ENCODE peak calls at places on chromosome 1, in six cellular contexts. D, L, Z, P, C and W are unnamed samples.

GRCh38 chr1:143698016-143698415 is 273.8 kb downstream of the FAM72C start:
- DNase-seq in Z (peak), P (peak), D (no peak), L (peak), C (no peak), W (no peak)

GRCh38 chr1:44276006-44276405 is 62.7 kb downstream of the DMAP1 start:
- DNase-seq in D (no peak), P (no peak), L (no peak), C (no peak), Z (no peak), W (no peak)

GRCh38 chr1:16124377-16125087 is 31.3 kb downstream of the EPHA2 start:
- DNase-seq in C (no peak), Z (no peak), L (no peak), D (peak), P (no peak), W (no peak)

GRCh38 chr1:204684551-204685235 is 845 bp downstream of the LRRN2 start:
- DNase-seq in P (peak), L (no peak), C (no peak), Z (peak), D (peak), W (peak)

GRCh38 chr1:55483523-55483922 is 268.4 kb upstream of the USP24 start:
- DNase-seq in D (no peak), L (no peak), Z (no peak), P (no peak), C (no peak), W (no peak)

GRCh38 chr1:8222789-8223188 is 95.1 kb upstream of the SLC45A1 start:
- DNase-seq in D (no peak), Z (no peak), L (no peak), C (no peak), P (no peak), W (no peak)

GRCh38 chr1:64183380-64183984 is 19.9 kb upstream of the UBE2U start:
- DNase-seq in L (no peak), Z (no peak), D (no peak), P (no peak), C (no peak), W (no peak)

GRCh38 chr1:27341525-27342252 is at the start of gene SYTL1:
- DNase-seq in L (peak), P (peak), Z (no peak), C (peak), D (no peak), W (no peak)

GRCh38 chr1:205528887-205529825 is 24.7 kb downstream of the CDK18 start:
- DNase-seq in D (peak), L (peak), Z (peak), P (peak), C (peak), W (peak)

GRCh38 chr1:154129392-154129970 is 25.4 kb downstream of the NUP210L start:
- DNase-seq in P (no peak), C (no peak), D (no peak), L (no peak), Z (no peak), W (no peak)

GRCh38 chr1:61742620-61743431 is 546 bp downstream of the PATJ start:
- DNase-seq in D (peak), C (no peak), Z (peak), P (peak), L (no peak), W (peak)

GRCh38 chr1:150516616-150517015 is 1.1 kb downstream of the FALEC start:
- DNase-seq in P (no peak), Z (no peak), D (no peak), L (no peak), C (no peak), W (no peak)
- TF ChIP-seq CTCF in P (no peak), Z (no peak), D (no peak), L (no peak), C (no peak), W (no peak)

GRCh38 chr1:100122177-100122576 is 10.6 kb downstream of the SASS6 start:
- DNase-seq in Z (no peak), L (no peak), P (no peak), D (no peak), C (no peak), W (no peak)
- H3K4me3 ChIP-seq in Z (no peak), L (no peak), P (no peak), D (no peak), C (no peak), W (no peak)

GRCh38 chr1:30982431-30982830 is 73.9 kb upstream of the SDC3 start:
- DNase-seq in L (no peak), P (no peak), Z (no peak), D (no peak), C (no peak), W (no peak)
- H3K27ac ChIP-seq in L (no peak), P (no peak), Z (no peak), D (peak), C (no peak), W (peak)

DNA sequence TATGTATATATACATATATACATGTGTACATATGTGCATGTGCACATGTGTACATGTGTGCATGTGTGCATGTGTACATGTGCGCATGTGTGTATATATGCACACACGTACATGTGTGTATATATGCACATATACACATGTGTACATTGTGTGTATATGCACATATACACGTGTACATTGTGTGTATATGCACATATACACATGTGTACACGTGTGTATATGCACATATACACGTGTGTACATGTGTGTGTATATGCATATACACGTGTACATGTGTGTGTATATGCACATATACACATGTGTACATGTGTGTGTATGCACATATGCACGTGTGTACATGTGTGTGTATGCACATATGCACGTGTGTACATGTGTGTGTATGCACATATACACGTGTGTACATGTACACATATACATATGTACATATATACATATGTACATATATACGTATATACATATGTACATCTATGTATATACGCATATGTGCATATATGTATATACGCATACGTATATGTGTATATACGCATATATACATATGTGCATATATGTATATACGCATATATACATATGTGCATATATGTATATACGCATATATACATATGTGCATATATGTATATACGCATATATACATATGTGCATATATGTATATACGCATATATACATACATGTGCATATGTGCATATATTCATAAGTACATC is 92.6 kb downstream of the LBR start:
- DNase-seq in C (no peak), L (no peak), D (no peak), P (no peak), Z (no peak), W (no peak)
- TF ChIP-seq CTCF in C (no peak), L (no peak), D (no peak), P (no peak), Z (no peak), W (no peak)

GRCh38 chr1:207427832-207428231 is 26.3 kb upstream of the CR2 start:
- DNase-seq in C (no peak), P (no peak), D (no peak), Z (no peak), L (no peak), W (no peak)

GRCh38 chr1:207431508-207431907 is 22.6 kb upstream of the CR2 start:
- DNase-seq in Z (no peak), C (no peak), P (no peak), L (no peak), D (no peak), W (no peak)

GRCh38 chr1:207429963-207430362 is 24.2 kb upstream of the CR2 start:
- DNase-seq in Z (no peak), P (no peak), L (no peak), C (no peak), D (no peak), W (no peak)

GRCh38 chr1:207428783-207429182 is 25.3 kb upstream of the CR2 start:
- DNase-seq in D (no peak), Z (no peak), L (no peak), P (no peak), C (no peak), W (no peak)

DNA sequence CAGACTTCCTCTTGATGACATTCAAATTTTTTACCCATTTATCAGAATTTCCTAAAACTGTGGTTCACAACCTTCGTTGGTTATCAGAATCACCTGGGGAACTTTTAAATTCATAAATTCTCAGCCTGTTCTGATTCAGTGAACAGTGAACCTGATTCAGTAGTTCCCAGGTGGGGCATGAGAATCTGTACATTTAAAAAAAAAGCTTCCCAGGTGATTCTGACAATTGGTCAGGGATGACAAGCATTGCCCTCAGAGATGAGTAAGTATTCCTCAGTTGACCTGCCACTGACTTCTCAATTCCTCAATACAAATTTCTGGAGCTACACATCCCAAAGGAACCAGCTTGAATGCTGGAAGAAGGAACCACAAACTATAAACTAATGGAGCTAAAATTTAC is 23.5 kb upstream of the CR2 start:
- DNase-seq in P (no peak), L (no peak), C (no peak), D (no peak), Z (no peak), W (no peak)
- H3K4me3 ChIP-seq in P (no peak), L (no peak), C (no peak), D (no peak), Z (no peak), W (no peak)

GRCh38 chr1:179971563-179972496 is 17.2 kb downstream of the CEP350 start:
- DNase-seq in P (no peak), L (no peak), Z (no peak), D (no peak), C (no peak), W (no peak)

GRCh38 chr1:179973198-179974114 is 18.8 kb downstream of the CEP350 start:
- DNase-seq in D (no peak), C (no peak), L (no peak), P (no peak), Z (no peak), W (no peak)

GRCh38 chr1:179978199-179979079 is 23.8 kb downstream of the CEP350 start:
- DNase-seq in P (no peak), L (no peak), Z (no peak), D (no peak), C (no peak), W (no peak)

DNA sequence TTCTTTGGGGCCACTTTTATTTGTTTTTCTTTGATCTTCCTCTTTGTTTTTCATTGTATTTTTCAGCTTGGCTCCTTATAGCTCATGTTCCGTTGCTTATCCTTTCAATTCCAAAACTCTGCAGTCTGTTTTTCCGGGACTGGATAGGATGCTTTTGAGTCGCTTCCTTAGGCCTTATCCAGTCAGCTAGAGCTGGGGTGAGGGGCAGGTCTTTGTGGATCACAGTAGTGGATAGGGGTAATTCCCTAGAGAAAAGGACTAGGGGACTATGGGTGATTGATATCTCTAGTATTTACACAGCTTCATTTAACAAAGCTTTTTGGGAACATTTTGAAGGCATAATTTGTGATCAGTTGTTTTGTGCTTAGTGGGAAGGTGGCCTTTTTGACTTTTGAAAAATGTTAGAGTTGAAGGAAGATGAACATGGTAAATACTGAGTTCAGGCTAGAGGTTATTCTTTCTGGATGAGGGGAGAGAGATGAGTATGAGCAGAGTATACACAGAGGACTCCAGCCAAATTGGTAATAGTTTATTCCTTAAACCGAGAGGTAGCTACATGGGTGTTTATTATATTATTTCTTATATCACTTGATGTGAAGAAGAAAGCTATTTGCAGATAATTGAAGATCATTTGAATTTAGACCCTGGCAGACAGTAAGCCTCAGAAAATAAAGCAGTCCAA is 22.5 kb downstream of the CEP350 start:
- DNase-seq in C (no peak), D (no peak), L (no peak), P (no peak), Z (no peak), W (no peak)
- H3K27ac ChIP-seq in C (no peak), D (no peak), L (no peak), P (no peak), Z (no peak), W (peak)

GRCh38 chr1:3330771-3331245 is 123.7 kb upstream of the ARHGEF16 start:
- DNase-seq in D (no peak), C (no peak), Z (no peak), P (no peak), L (no peak), W (no peak)

GRCh38 chr1:3333903-3334302 is 120.6 kb upstream of the ARHGEF16 start:
- DNase-seq in D (no peak), C (no peak), Z (no peak), L (no peak), P (no peak), W (no peak)

GRCh38 chr1:3332662-3333061 is 121.8 kb upstream of the ARHGEF16 start:
- DNase-seq in P (no peak), Z (no peak), C (no peak), L (no peak), D (no peak), W (no peak)

GRCh38 chr1:3329640-3330281 is 124.7 kb upstream of the ARHGEF16 start:
- DNase-seq in L (no peak), C (no peak), P (no peak), D (peak), Z (no peak), W (no peak)

GRCh38 chr1:3331564-3331963 is 122.9 kb upstream of the ARHGEF16 start:
- DNase-seq in L (no peak), D (no peak), P (no peak), C (no peak), Z (no peak), W (no peak)
- TF ChIP-seq CTCF in L (no peak), D (no peak), P (no peak), C (no peak), Z (no peak), W (no peak)